ENCODE peak calls at places on chromosomes 5 and 9, in four cellular contexts. One of them, this sample, is unnamed.

GRCh38 chr9:129027685-129028191 is 393 bp downstream of the SH3GLB2 start:
- DNase-seq in Calu3: peak
- DNase-seq in CD8-positive, alpha-beta T cell: peak
- DNase-seq in left ventricle myocardium inferior: peak
- DNase-seq in this sample: no peak

GRCh38 chr5:1346627-1347440 is 1.9 kb upstream of the CLPTM1L start:
- DNase-seq in Calu3: no peak
- DNase-seq in CD8-positive, alpha-beta T cell: no peak
- DNase-seq in left ventricle myocardium inferior: no peak
- DNase-seq in this sample: no peak

GRCh38 chr5:471750-472058 is 28.7 kb downstream of the EXOC3 start:
- DNase-seq in Calu3: no peak
- DNase-seq in CD8-positive, alpha-beta T cell: no peak
- DNase-seq in left ventricle myocardium inferior: no peak
- DNase-seq in this sample: no peak

GRCh38 chr5:10699281-10699874 is 61.7 kb downstream of the DAP start:
- DNase-seq in Calu3: no peak
- DNase-seq in CD8-positive, alpha-beta T cell: no peak
- DNase-seq in left ventricle myocardium inferior: no peak
- DNase-seq in this sample: no peak

GRCh38 chr9:16450043-16450442 is 420.4 kb downstream of the BNC2 start:
- DNase-seq in Calu3: no peak
- DNase-seq in CD8-positive, alpha-beta T cell: no peak
- DNase-seq in left ventricle myocardium inferior: no peak
- DNase-seq in this sample: no peak

GRCh38 chr9:88816591-88816990 is 174.7 kb upstream of the S1PR3 start:
- DNase-seq in Calu3: no peak
- DNase-seq in CD8-positive, alpha-beta T cell: no peak
- DNase-seq in left ventricle myocardium inferior: no peak
- DNase-seq in this sample: no peak

GRCh38 chr5:145925353-145925752 is 11.0 kb upstream of the SH3RF2 start:
- DNase-seq in Calu3: no peak
- DNase-seq in CD8-positive, alpha-beta T cell: no peak
- DNase-seq in left ventricle myocardium inferior: no peak
- DNase-seq in this sample: no peak

GRCh38 chr9:121929893-121930875 is 162.9 kb downstream of the TTLL11 start:
- DNase-seq in Calu3: no peak
- DNase-seq in CD8-positive, alpha-beta T cell: no peak
- DNase-seq in left ventricle myocardium inferior: no peak
- DNase-seq in this sample: peak

GRCh38 chr9:113317777-113318176 is 14.6 kb upstream of the RNF183 start:
- DNase-seq in Calu3: no peak
- DNase-seq in CD8-positive, alpha-beta T cell: no peak
- DNase-seq in left ventricle myocardium inferior: no peak
- DNase-seq in this sample: no peak

GRCh38 chr5:176609724-176610429 is at the start of gene GPRIN1:
- DNase-seq in Calu3: peak
- DNase-seq in CD8-positive, alpha-beta T cell: peak
- DNase-seq in left ventricle myocardium inferior: peak
- DNase-seq in this sample: peak

GRCh38 chr5:96626956-96627355 is 35.2 kb upstream of the CAST start:
- DNase-seq in Calu3: no peak
- DNase-seq in CD8-positive, alpha-beta T cell: no peak
- DNase-seq in left ventricle myocardium inferior: no peak
- DNase-seq in this sample: no peak

DNA sequence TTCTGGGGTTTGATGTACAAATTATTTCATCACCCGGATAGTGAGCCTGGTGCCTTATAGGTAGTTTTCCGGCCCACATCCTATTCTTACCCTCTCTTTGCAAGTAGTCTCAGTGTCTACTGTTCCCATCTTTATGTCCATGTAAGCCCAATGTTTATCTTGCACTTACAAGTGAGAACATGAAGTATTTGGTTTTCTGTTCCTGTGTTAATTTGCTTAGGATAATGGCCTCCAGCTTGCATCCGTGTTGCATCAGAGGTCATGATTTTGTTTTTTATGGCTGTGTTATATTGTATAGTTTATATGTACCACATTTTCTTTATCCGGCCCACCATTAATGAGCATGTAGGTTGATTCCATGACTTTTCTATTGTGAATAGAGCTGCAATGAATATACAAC is 136.5 kb downstream of the PRR16 start:
- DNase-seq in Calu3: no peak
- DNase-seq in CD8-positive, alpha-beta T cell: no peak
- DNase-seq in left ventricle myocardium inferior: no peak
- DNase-seq in this sample: no peak
- TF ChIP-seq CTCF in Calu3: no peak
- TF ChIP-seq CTCF in CD8-positive, alpha-beta T cell: no peak
- TF ChIP-seq CTCF in left ventricle myocardium inferior: no peak
- TF ChIP-seq CTCF in this sample: no peak

DNA sequence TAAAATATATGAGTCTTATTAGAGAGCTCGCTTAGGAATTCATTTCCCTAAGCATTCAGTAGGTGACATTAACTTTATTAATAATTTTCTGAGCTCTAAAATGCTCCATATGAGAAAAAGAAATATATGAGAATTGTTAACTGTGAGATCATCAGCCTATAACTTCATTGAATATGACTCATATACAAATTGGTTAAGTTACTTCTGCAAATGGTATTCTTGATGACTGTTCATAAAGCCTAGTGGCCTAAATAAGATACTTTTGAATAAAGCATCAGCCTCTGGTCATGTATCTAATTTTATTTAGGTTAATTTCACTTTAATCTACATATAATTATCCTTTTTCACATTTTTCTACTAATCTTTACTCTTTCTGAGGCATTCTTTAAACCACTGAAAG is 710.2 kb upstream of the ACO1 start:
- DNase-seq in Calu3: no peak
- DNase-seq in CD8-positive, alpha-beta T cell: no peak
- DNase-seq in left ventricle myocardium inferior: no peak
- DNase-seq in this sample: no peak
- TF ChIP-seq CTCF in Calu3: no peak
- TF ChIP-seq CTCF in CD8-positive, alpha-beta T cell: no peak
- TF ChIP-seq CTCF in left ventricle myocardium inferior: no peak
- TF ChIP-seq CTCF in this sample: no peak

DNA sequence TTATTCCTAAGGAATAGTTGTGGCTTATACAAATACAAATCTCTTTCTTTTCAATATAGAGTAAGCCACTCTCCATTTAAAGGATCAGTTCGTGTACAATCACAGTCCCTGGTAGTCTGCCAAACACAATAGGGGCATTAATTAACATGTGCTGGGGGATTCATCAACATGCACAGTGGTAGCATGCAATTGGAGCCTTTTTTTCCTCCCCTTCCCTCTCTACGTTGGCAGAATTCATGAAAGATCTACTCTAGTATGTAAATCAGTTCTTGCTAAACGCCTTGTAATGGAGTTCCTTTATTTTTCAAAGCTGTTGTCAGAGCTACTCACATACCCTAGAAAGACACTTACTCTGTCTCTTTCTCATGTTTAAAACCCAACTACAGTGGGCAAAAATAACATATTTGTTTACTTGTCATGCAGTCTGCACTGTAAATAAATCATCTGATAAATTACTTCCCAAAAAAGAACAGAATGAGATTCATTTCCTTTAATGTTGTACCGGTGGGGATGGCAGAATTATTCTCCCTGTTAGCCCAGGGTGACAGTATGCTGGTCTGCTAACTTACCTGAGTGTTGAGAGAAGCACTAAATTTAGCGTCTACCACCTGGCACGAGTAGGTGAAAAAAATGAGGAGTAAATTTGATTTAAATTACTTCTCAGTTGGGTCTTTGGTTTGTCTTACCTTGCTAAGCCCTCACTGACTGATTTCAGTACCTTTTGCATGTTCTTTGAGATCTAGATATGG is 341.5 kb upstream of the CCNH start:
- DNase-seq in Calu3: no peak
- DNase-seq in CD8-positive, alpha-beta T cell: no peak
- DNase-seq in left ventricle myocardium inferior: no peak
- DNase-seq in this sample: no peak
- TF ChIP-seq CTCF in Calu3: no peak
- TF ChIP-seq CTCF in CD8-positive, alpha-beta T cell: no peak
- TF ChIP-seq CTCF in left ventricle myocardium inferior: no peak
- TF ChIP-seq CTCF in this sample: no peak

GRCh38 chr5:79111960-79112702 is 522 bp downstream of the BHMT start:
- DNase-seq in Calu3: no peak
- DNase-seq in CD8-positive, alpha-beta T cell: no peak
- DNase-seq in left ventricle myocardium inferior: no peak
- DNase-seq in this sample: peak
- TF ChIP-seq CTCF in Calu3: no peak
- TF ChIP-seq CTCF in CD8-positive, alpha-beta T cell: no peak
- TF ChIP-seq CTCF in left ventricle myocardium inferior: no peak
- TF ChIP-seq CTCF in this sample: peak

DNA sequence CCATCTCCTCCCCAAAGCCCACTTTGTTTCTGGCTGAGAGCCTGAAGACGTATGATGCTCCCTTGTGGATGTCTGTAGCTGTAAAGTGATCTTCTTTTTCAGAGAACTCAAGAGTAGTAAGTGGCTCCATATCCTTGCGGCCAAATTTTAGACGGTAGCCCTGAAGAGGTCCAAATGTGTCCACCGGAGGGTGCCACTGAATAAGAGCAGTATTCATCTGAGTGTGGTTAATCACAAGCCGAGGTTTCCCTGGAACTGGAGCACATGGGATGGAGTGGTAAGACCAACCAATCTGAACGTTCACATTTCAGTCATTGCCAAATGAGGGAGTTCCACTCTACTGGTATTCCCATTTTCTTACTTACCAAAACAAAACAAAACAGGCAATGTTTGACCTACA is 686.5 kb upstream of the DMAC1 start:
- DNase-seq in Calu3: peak
- DNase-seq in CD8-positive, alpha-beta T cell: no peak
- DNase-seq in left ventricle myocardium inferior: no peak
- DNase-seq in this sample: no peak
- TF ChIP-seq CTCF in Calu3: no peak
- TF ChIP-seq CTCF in CD8-positive, alpha-beta T cell: no peak
- TF ChIP-seq CTCF in left ventricle myocardium inferior: peak
- TF ChIP-seq CTCF in this sample: peak

GRCh38 chr9:93130861-93131481 is 3.1 kb downstream of the NINJ1 start:
- DNase-seq in Calu3: no peak
- DNase-seq in CD8-positive, alpha-beta T cell: no peak
- DNase-seq in left ventricle myocardium inferior: peak
- DNase-seq in this sample: no peak
- TF ChIP-seq CTCF in Calu3: no peak
- TF ChIP-seq CTCF in CD8-positive, alpha-beta T cell: no peak
- TF ChIP-seq CTCF in left ventricle myocardium inferior: no peak
- TF ChIP-seq CTCF in this sample: no peak

DNA sequence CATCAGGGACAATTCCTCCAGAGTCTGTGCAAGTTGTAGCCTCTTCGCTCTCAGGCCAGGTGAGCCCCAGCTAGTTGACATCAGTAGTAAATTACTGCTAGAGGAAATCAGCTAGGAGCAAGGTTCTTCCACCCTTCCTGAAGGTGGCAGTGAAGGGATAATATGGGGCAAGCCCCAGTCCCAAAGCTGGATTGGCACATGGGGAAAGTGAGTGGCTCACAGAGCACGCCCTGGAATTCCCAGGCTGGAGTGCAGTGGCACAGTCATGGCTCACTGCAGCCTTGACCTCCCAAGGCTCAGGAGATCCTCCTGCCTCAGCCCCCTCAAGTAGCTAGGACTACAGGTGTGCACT is 82.1 kb downstream of the CYFIP2 start:
- DNase-seq in Calu3: peak
- DNase-seq in CD8-positive, alpha-beta T cell: no peak
- DNase-seq in left ventricle myocardium inferior: no peak
- DNase-seq in this sample: no peak
- TF ChIP-seq CTCF in Calu3: no peak
- TF ChIP-seq CTCF in CD8-positive, alpha-beta T cell: no peak
- TF ChIP-seq CTCF in left ventricle myocardium inferior: no peak
- TF ChIP-seq CTCF in this sample: no peak

GRCh38 chr9:126503333-126504085 is 110.2 kb upstream of the LMX1B start:
- DNase-seq in Calu3: no peak
- DNase-seq in CD8-positive, alpha-beta T cell: no peak
- DNase-seq in left ventricle myocardium inferior: no peak
- DNase-seq in this sample: no peak
- TF ChIP-seq CTCF in Calu3: no peak
- TF ChIP-seq CTCF in CD8-positive, alpha-beta T cell: no peak
- TF ChIP-seq CTCF in left ventricle myocardium inferior: no peak
- TF ChIP-seq CTCF in this sample: no peak

This sample was measured in neural crest cell.